ENCODE peak calls at places on chromosomes 7 and 10, in four cellular contexts. L is tibial artery; B is naive thymus-derived CD4-positive, alpha-beta T cell; G is lower lobe of right lung. D is an unnamed sample. For H3K27me3, the result is how much of the 10 kb centered on the place peaks cover.

GRCh38 chr7:12812111-12812510 is 124.7 kb downstream of the ARL4A start:
- DNase-seq in L (no peak), B (no peak), G (no peak), D (no peak)

GRCh38 chr7:107559864-107560263 is 3.9 kb downstream of the COG5 start:
- DNase-seq in L (no peak), B (no peak), G (no peak), D (no peak)

GRCh38 chr10:108082596-108082995 is 918.1 kb upstream of the SORCS1 start:
- DNase-seq in L (no peak), B (no peak), G (no peak), D (no peak)

GRCh38 chr10:71888623-71889387 is 37.8 kb upstream of the PSAP start:
- DNase-seq in L (peak), B (peak), G (peak), D (no peak)

GRCh38 chr7:34672430-34672829 is 14.4 kb downstream of the NPSR1 start:
- DNase-seq in L (no peak), B (no peak), G (no peak), D (no peak)

GRCh38 chr10:25068152-25069058 is 52.0 kb downstream of the THNSL1 start:
- DNase-seq in L (no peak), B (no peak), G (no peak), D (peak)

GRCh38 chr10:114551310-114551972 is 106.6 kb downstream of the ABLIM1 start:
- DNase-seq in L (peak), B (no peak), G (peak), D (no peak)

GRCh38 chr7:103626776-103627175 is 180.8 kb upstream of the SLC26A5 start:
- DNase-seq in L (no peak), B (no peak), G (no peak), D (no peak)

GRCh38 chr10:10938676-10939075 is 79.0 kb upstream of the CELF2 start:
- DNase-seq in L (no peak), B (no peak), G (no peak), D (no peak)

GRCh38 chr10:43393606-43394360 is 15.2 kb downstream of the HNRNPF start:
- DNase-seq in L (no peak), B (no peak), G (no peak), D (no peak)

GRCh38 chr7:6178273-6179029 is 94.0 kb downstream of the CYTH3 start:
- DNase-seq in L (peak), B (no peak), G (no peak), D (no peak)

GRCh38 chr10:79929409-79929904 is 19.4 kb downstream of the SFTPD start:
- DNase-seq in L (peak), B (peak), G (peak), D (no peak)

GRCh38 chr10:14583252-14583651 is 191.4 kb downstream of the FAM107B start:
- DNase-seq in L (no peak), B (peak), G (no peak), D (no peak)

GRCh38 chr10:8273749-8274148 is 219.3 kb downstream of the GATA3 start:
- DNase-seq in L (no peak), B (no peak), G (no peak), D (no peak)

GRCh38 chr7:1083729-1084657 is 3.9 kb upstream of the GPER1 start:
- DNase-seq in L (no peak), B (no peak), G (peak), D (no peak)

GRCh38 chr10:59037018-59037389 is 139.4 kb upstream of the PHYHIPL start:
- DNase-seq in L (no peak), B (no peak), G (no peak), D (no peak)

GRCh38 chr10:76583711-76584161 is 1053.9 kb downstream of the KCNMA1 start:
- DNase-seq in L (no peak), B (no peak), G (no peak), D (no peak)

GRCh38 chr7:45987521-45988290 is 66.6 kb upstream of the IGFBP3 start:
- DNase-seq in L (no peak), B (no peak), G (no peak), D (no peak)

GRCh38 chr7:139936760-139937310 is 107.8 kb downstream of the TBXAS1 start:
- DNase-seq in L (no peak), B (no peak), G (no peak), D (no peak)

GRCh38 chr10:3464760-3465405 is 292.3 kb upstream of the PITRM1 start:
- DNase-seq in L (no peak), B (no peak), G (no peak), D (no peak)

GRCh38 chr7:142391191-142391992 is 133.5 kb upstream of the PRSS58 start:
- DNase-seq in L (no peak), B (no peak), G (no peak), D (no peak)

GRCh38 chr10:114694062-114694461 is 36.0 kb upstream of the ABLIM1 start:
- DNase-seq in L (no peak), B (peak), G (no peak), D (no peak)

GRCh38 chr7:43637114-43637806 is 54.4 kb downstream of the STK17A start:
- DNase-seq in L (no peak), B (peak), G (no peak), D (no peak)

GRCh38 chr10:68271104-68271882 is 39.4 kb upstream of the ATOH7 start:
- DNase-seq in L (no peak), B (no peak), G (no peak), D (no peak)

GRCh38 chr10:126563361-126563760 is 107.1 kb downstream of the C10orf90 start:
- DNase-seq in L (no peak), B (no peak), G (no peak), D (no peak)

GRCh38 chr10:126562209-126562680 is 108.2 kb downstream of the C10orf90 start:
- DNase-seq in L (no peak), B (no peak), G (no peak), D (no peak)

GRCh38 chr10:126564297-126564888 is 106.1 kb downstream of the C10orf90 start:
- DNase-seq in L (no peak), B (no peak), G (no peak), D (no peak)

GRCh38 chr10:126558881-126559280 is 111.6 kb downstream of the C10orf90 start:
- DNase-seq in L (no peak), B (no peak), G (no peak), D (no peak)

GRCh38 chr10:126561499-126562208 is 108.8 kb downstream of the C10orf90 start:
- DNase-seq in L (no peak), B (no peak), G (no peak), D (no peak)
- H3K4me3 ChIP-seq in L (peak), B (no peak), G (no peak), D (no peak)

GRCh38 chr7:149766215-149766614 is 7.2 kb downstream of the ZNF467 start:
- DNase-seq in L (no peak), B (no peak), G (no peak), D (no peak)
- H3K27me3 ChIP-seq in L (under half), B (under half), G (under half), D (half or more)

DNA sequence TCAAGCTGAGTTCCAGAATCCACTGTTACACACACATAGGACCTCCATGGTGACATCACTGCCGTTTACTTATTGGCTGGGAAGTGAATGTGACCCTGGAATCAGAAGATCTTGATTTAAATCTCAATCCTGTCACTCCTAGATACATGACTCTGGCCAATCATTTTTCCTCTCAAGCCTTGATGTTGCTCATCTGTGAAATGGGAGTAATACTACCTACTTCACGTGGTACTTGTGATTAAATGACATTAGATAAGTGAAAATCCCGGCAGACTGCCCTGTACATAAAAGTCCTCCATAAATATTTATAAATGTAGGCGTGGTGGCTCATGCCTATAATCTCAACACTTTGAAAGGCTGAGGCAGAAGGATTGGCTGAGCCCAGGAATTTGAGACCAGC is 88.0 kb upstream of the SVIL start:
- DNase-seq in L (no peak), B (no peak), G (no peak), D (no peak)
- H3K4me3 ChIP-seq in L (no peak), B (no peak), G (no peak), D (no peak)

GRCh38 chr10:100506596-100507356 is 12.9 kb downstream of the SEC31B start:
- DNase-seq in L (no peak), B (no peak), G (no peak), D (no peak)

GRCh38 chr10:100502926-100503480 is 16.7 kb downstream of the SEC31B start:
- DNase-seq in L (no peak), B (no peak), G (no peak), D (no peak)

GRCh38 chr10:100501423-100501822 is 18.2 kb downstream of the SEC31B start:
- DNase-seq in L (no peak), B (no peak), G (no peak), D (no peak)

GRCh38 chr10:100505164-100505563 is 14.5 kb downstream of the SEC31B start:
- DNase-seq in L (no peak), B (no peak), G (no peak), D (no peak)

GRCh38 chr10:100504101-100504500 is 15.6 kb downstream of the SEC31B start:
- DNase-seq in L (no peak), B (no peak), G (no peak), D (no peak)
- H3K27me3 ChIP-seq in L (under half), B (under half), G (under half), D (under half)